ENCODE peak calls at places on chromosomes 3 and 15, in ten cellular contexts. G is adrenal gland; L is naive thymus-derived CD4-positive, alpha-beta T cell; X is AG10803; V is effector memory CD4-positive, alpha-beta T cell; E is A549; C is GM12878; F is heart left ventricle; H is CD8-positive, alpha-beta memory T cell; D is GM23248. B is an unnamed sample.

GRCh38 chr3:194832346-194833104 is 146.8 kb downstream of the FAM43A start:
- DNase-seq in V (no peak), D (no peak), L (no peak), H (no peak), G (no peak), C (no peak), X (no peak), E (no peak), F (no peak), B (no peak)

GRCh38 chr3:119702530-119703527 is at the start of gene CFAP91:
- DNase-seq in E (peak), F (peak), D (peak), V (peak), L (peak), H (peak), X (peak), G (peak), C (peak), B (no peak)

GRCh38 chr3:111915905-111916304 is 56.8 kb downstream of the PHLDB2 start:
- DNase-seq in G (no peak), X (peak), F (no peak), E (no peak), C (no peak), V (no peak), D (no peak), L (no peak), H (no peak), B (no peak)

GRCh38 chr3:120742198-120743080 is at the start of the genes GTF2E1 and RABL3:
- DNase-seq in L (peak), X (peak), E (peak), H (peak), F (peak), C (peak), G (peak), D (peak), V (peak), B (peak)

GRCh38 chr3:187130346-187131066 is 8.8 kb downstream of the RPL39L start:
- DNase-seq in H (peak), X (peak), E (no peak), G (no peak), L (peak), D (peak), F (no peak), V (peak), C (no peak), B (no peak)

GRCh38 chr15:88563638-88564037 is 17.2 kb upstream of the DET1 start:
- DNase-seq in L (no peak), X (no peak), F (no peak), H (no peak), E (no peak), C (no peak), G (no peak), V (no peak), D (no peak), B (no peak)

GRCh38 chr3:165185707-165186327 is 10.4 kb downstream of the SLITRK3 start:
- DNase-seq in D (peak), E (no peak), L (peak), H (peak), V (no peak), F (no peak), G (peak), C (peak), X (peak), B (peak)

GRCh38 chr15:88465633-88466219 is 1.5 kb downstream of the MRPL46 start:
- DNase-seq in E (no peak), G (peak), L (no peak), H (no peak), C (no peak), X (peak), F (no peak), V (no peak), D (peak), B (no peak)

GRCh38 chr15:26083457-26084350 is 220.6 kb upstream of the ATP10A start:
- DNase-seq in D (peak), V (no peak), F (no peak), L (no peak), H (no peak), C (no peak), G (no peak), X (no peak), E (no peak), B (no peak)

GRCh38 chr3:148366743-148367410 is 330.8 kb upstream of the AGTR1 start:
- DNase-seq in V (no peak), D (peak), G (no peak), H (no peak), E (peak), L (no peak), F (no peak), X (peak), C (no peak), B (no peak)

GRCh38 chr15:47824185-47824584 is 106.9 kb downstream of the SEMA6D start:
- DNase-seq in V (no peak), G (no peak), C (no peak), L (no peak), E (no peak), F (no peak), H (no peak), X (no peak), D (no peak), B (no peak)

GRCh38 chr3:197522183-197522715 is 33.5 kb downstream of the BDH1 start:
- DNase-seq in L (no peak), C (no peak), E (no peak), V (no peak), X (no peak), F (no peak), H (no peak), G (no peak), D (no peak), B (no peak)

GRCh38 chr3:170980399-170980798 is 46.1 kb downstream of the SLC2A2 start:
- DNase-seq in X (no peak), D (no peak), G (no peak), C (no peak), F (no peak), V (no peak), L (no peak), E (no peak), H (no peak), B (no peak)

GRCh38 chr3:167520656-167521360 is 47.0 kb upstream of the SERPINI2 start:
- DNase-seq in H (no peak), L (no peak), E (no peak), V (no peak), D (no peak), C (no peak), G (no peak), F (no peak), X (no peak), B (no peak)

GRCh38 chr3:193851941-193852674 is 259.1 kb downstream of the OPA1 start:
- DNase-seq in L (no peak), X (no peak), G (no peak), E (no peak), D (no peak), H (no peak), C (no peak), F (no peak), V (no peak), B (no peak)

GRCh38 chr15:53843869-53844569 is 84.6 kb upstream of the WDR72 start:
- DNase-seq in H (no peak), C (no peak), G (no peak), L (no peak), F (no peak), X (no peak), E (no peak), D (no peak), V (no peak), B (no peak)

GRCh38 chr3:65445573-65446204 is 593.0 kb downstream of the MAGI1 start:
- DNase-seq in D (no peak), G (no peak), V (no peak), L (no peak), H (no peak), E (no peak), X (no peak), C (no peak), F (no peak), B (no peak)

GRCh38 chr15:53404930-53405493 is 354.5 kb downstream of the WDR72 start:
- DNase-seq in V (no peak), L (no peak), E (no peak), G (no peak), X (no peak), H (no peak), F (no peak), C (no peak), D (no peak), B (no peak)

GRCh38 chr3:16181361-16181760 is 6.9 kb downstream of the GALNT15 start:
- DNase-seq in G (peak), L (no peak), F (peak), X (peak), E (no peak), H (no peak), C (no peak), V (no peak), D (peak), B (no peak)

GRCh38 chr3:138694287-138695007 is 85.9 kb downstream of the FAIM start:
- DNase-seq in F (no peak), G (no peak), D (peak), V (no peak), H (no peak), E (peak), C (no peak), L (no peak), X (peak), B (no peak)

GRCh38 chr3:69099576-69099975 is 14.8 kb downstream of the ARL6IP5 start:
- DNase-seq in X (no peak), H (no peak), G (no peak), E (no peak), C (no peak), V (no peak), D (no peak), L (no peak), F (no peak), B (no peak)

GRCh38 chr3:190009621-190010020 is 111.1 kb downstream of the P3H2 start:
- DNase-seq in L (no peak), V (no peak), X (no peak), H (no peak), G (no peak), F (no peak), C (no peak), D (no peak), E (no peak), B (no peak)

GRCh38 chr15:75238150-75238549 is 20.0 kb upstream of the GOLGA6C start:
- DNase-seq in C (no peak), D (no peak), E (no peak), F (no peak), V (no peak), H (no peak), L (no peak), X (no peak), G (no peak), B (peak)

GRCh38 chr3:9279959-9280358 is 30.5 kb upstream of the SRGAP3 start:
- DNase-seq in C (no peak), G (no peak), E (no peak), H (no peak), X (peak), F (no peak), L (no peak), D (peak), V (no peak), B (no peak)

GRCh38 chr3:98565237-98565643 is 28.2 kb downstream of the CPOX start:
- DNase-seq in L (no peak), H (no peak), G (no peak), V (no peak), D (no peak), F (no peak), C (no peak), X (no peak), E (no peak), B (no peak)

GRCh38 chr3:53921296-53921695 is 29.6 kb upstream of the SELENOK start:
- DNase-seq in X (peak), L (peak), V (no peak), F (no peak), E (no peak), D (peak), H (peak), G (no peak), C (no peak), B (no peak)

GRCh38 chr3:10547841-10548783 is 42.7 kb upstream of the ATP2B2 start:
- DNase-seq in C (no peak), G (peak), X (no peak), F (no peak), V (no peak), D (no peak), H (no peak), L (no peak), E (no peak), B (no peak)

GRCh38 chr15:57340673-57341259 is 35.5 kb upstream of the CGNL1 start:
- DNase-seq in G (peak), V (no peak), X (peak), H (no peak), C (peak), F (no peak), E (peak), D (peak), L (peak), B (peak)

GRCh38 chr3:194133661-194134230 is 2.2 kb upstream of the HES1 start:
- DNase-seq in E (no peak), F (peak), H (no peak), D (peak), X (peak), G (peak), L (no peak), V (no peak), C (no peak), B (peak)

GRCh38 chr3:17645074-17645698 is 97.2 kb downstream of the TBC1D5 start:
- DNase-seq in C (no peak), F (no peak), X (peak), H (peak), D (peak), L (peak), V (no peak), G (no peak), E (peak), B (peak)

GRCh38 chr3:42717311-42717710 is 14.7 kb upstream of the HHATL start:
- DNase-seq in V (no peak), F (no peak), G (no peak), D (no peak), C (no peak), X (no peak), H (no peak), E (no peak), L (no peak), B (no peak)

GRCh38 chr3:35721628-35722027 is 82.3 kb downstream of the ARPP21 start:
- DNase-seq in H (no peak), D (no peak), F (no peak), L (no peak), C (no peak), V (no peak), G (no peak), E (no peak), X (no peak), B (no peak)

GRCh38 chr3:108804956-108805355 is 17.6 kb upstream of the TRAT1 start:
- DNase-seq in X (no peak), C (no peak), D (no peak), G (no peak), V (no peak), E (no peak), F (no peak), L (no peak), H (no peak), B (no peak)

GRCh38 chr15:100903191-100903590 is 16.0 kb upstream of the LRRK1 start:
- DNase-seq in L (no peak), C (no peak), X (peak), G (no peak), E (no peak), V (no peak), H (no peak), F (no peak), D (no peak), B (no peak)

GRCh38 chr15:68679961-68680371 is 101.2 kb downstream of the CORO2B start:
- DNase-seq in F (no peak), X (no peak), G (no peak), D (no peak), C (no peak), E (no peak), V (no peak), H (no peak), L (no peak), B (no peak)

GRCh38 chr15:93997071-93997658 is 234.2 kb upstream of the MCTP2 start:
- DNase-seq in L (no peak), V (no peak), G (no peak), D (peak), X (peak), E (peak), F (no peak), H (no peak), C (no peak), B (no peak)

GRCh38 chr3:190941694-190942280 is 79.3 kb upstream of the GMNC start:
- DNase-seq in L (no peak), E (no peak), D (no peak), V (no peak), G (no peak), X (no peak), C (no peak), F (no peak), H (no peak), B (peak)

DNA sequence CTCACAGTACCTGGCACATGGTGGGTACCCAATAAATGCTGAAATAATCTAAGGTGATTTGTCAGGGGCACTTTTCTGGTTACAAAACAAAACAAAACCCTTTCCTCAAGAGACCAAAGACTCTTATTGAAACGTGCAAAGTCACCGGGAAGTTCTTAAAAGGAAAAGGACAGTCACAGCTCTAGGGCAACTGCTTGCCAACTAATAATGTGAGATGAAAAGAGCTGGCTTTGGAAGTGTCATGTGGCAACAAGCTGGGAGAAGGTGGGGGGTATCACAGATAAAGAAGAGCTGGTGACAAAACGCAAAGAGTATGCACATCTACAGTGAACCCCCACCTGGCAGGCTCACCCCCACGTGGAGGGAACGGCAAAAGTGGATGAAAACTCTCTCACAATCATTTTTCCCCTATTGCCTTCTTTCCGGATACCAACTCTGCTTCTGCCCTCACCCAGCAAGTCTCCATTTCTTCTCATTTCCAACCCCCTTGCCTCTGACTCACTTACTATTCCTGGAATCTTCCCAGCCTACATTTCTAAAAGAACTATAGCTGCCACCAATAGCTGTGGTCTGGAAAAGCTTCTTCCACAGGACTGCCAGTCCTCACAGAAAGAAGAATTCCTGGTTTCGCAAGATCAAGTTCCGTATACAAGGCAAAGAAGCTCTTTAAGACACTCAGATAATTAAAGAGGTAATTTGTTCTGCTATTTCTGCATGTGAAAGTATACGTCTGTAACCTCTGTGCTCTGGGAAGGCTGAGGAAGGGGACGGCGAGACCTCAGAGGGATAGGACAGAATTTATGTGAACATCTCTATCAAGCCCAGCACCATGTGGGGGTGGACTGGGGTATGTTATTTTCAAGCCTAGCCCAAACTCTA is 21.8 kb upstream of the ANPEP start:
- DNase-seq in F (no peak), C (no peak), D (peak), X (peak), G (no peak), V (no peak), H (no peak), E (no peak), L (no peak), B (no peak)
- H3K4me3 ChIP-seq in F (no peak), C (no peak), D (peak), X (peak), G (no peak), V (no peak), H (no peak), E (no peak), L (no peak), B (no peak)

DNA sequence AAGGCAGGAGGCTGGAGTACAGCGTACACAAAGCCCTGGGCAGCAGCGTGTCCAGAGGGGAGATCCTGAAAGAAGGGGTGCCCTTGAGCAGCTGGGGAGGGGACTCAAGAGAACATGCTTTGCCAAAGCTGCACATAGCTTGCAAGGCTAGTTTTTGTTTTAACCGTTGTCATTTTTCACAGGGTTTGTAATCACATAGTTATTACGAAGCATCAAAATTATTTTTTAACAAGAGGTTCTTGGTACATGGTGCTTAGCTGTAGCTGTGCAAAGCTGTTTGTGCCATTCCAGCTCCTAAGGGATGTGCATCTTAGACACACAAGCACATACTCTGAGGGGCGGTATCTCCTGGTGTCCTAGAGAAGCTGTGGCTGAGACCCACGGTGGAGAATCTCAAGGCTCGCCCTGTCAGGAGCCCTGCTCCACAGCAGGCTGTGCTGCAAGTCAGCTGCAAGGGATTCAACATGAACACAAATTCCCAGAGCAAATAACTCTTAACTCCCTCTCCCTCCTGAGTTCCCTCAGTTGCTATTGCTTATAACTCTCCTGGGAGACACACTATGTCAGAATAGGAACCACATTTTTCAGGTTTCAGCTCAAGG is 461.3 kb upstream of the PPP2R3A start:
- DNase-seq in E (no peak), L (no peak), X (no peak), F (no peak), G (no peak), V (no peak), C (no peak), H (no peak), D (no peak), B (no peak)
- H3K4me3 ChIP-seq in E (no peak), L (no peak), X (no peak), F (no peak), G (no peak), V (no peak), C (no peak), H (no peak), D (no peak), B (no peak)

GRCh38 chr3:129604942-129605592 is 1.4 kb downstream of the PLXND1 start:
- DNase-seq in G (no peak), L (no peak), F (no peak), V (no peak), C (no peak), X (no peak), D (no peak), E (no peak), H (no peak), B (no peak)
- H3K4me3 ChIP-seq in G (peak), L (peak), F (peak), V (peak), C (no peak), X (peak), D (peak), E (peak), H (peak), B (peak)

GRCh38 chr15:99113547-99114271 is 8.8 kb downstream of the SYNM start:
- DNase-seq in C (no peak), E (no peak), X (no peak), G (no peak), V (no peak), H (no peak), L (no peak), D (no peak), F (no peak), B (no peak)

GRCh38 chr15:99115300-99116215 is 10.7 kb downstream of the SYNM start:
- DNase-seq in V (no peak), C (no peak), X (no peak), H (no peak), E (no peak), D (no peak), F (no peak), L (no peak), G (no peak), B (no peak)

GRCh38 chr15:99117111-99117510 is 12.2 kb downstream of the SYNM start:
- DNase-seq in L (no peak), C (no peak), F (no peak), G (peak), X (no peak), H (no peak), D (no peak), V (no peak), E (no peak), B (no peak)

GRCh38 chr15:99117563-99118257 is 12.8 kb downstream of the SYNM start:
- DNase-seq in V (no peak), X (no peak), E (no peak), L (no peak), D (no peak), C (no peak), H (no peak), G (peak), F (no peak), B (no peak)

DNA sequence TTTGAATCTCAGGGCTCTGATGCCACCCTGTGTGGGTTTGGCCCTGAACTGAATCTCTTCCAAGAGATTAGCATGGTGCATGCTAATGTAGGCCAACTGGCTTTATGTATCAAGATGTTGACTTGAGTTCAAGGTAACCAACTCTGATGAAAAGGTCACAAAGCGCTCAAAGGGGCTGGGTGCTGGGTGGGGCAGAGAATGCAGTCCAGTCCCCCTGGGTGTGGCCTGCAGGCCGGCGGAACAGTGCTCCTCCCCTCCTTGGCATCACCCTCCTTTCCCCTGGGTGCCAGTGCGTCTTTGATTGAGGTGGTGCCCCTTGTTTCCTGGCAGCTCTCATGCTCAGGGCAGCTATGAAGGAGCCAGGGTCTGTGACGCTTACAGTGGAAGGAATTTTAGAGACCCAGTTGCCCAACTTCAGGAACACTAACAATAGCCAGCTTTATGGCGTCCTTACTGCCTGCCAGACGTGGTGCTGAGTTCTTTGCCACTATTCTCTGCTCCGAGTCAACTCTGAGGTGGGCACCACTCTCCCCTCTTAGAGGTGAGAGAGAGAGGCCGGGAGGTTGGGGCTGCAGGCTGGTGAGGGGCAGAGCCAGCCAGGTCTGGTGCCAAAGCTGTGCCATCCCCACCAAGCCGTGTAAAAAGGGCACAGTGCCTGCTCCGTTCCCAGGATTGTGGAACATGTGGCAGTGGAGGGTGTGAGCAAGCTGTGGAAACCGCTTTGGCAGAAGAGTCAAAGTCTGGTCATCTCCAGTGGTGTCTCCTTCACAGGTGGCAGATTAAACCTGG is 9.8 kb downstream of the SYNM start:
- DNase-seq in H (no peak), L (no peak), F (no peak), X (no peak), V (no peak), G (peak), E (no peak), C (no peak), D (no peak), B (no peak)
- H3K4me3 ChIP-seq in H (no peak), L (no peak), F (no peak), X (no peak), V (no peak), G (no peak), E (no peak), C (no peak), D (no peak), B (no peak)

B was measured in WERI-Rb-1.